ENCODE peak calls at places on chromosome 2, in nine cellular contexts. J is stimulated activated CD4-positive, alpha-beta T cell treated with anti-CD3 and anti-CD28 coated beads, TNF-alpha, amount 100 ng/mL, for 4 hours; L is mesendoderm; Y is iPS-NIHi11; X is activated T-cell treated with anti-CD3 and anti-CD28 coated beads for 1 hour; H is RCC 7860; P is stimulated activated naive CD4-positive, alpha-beta T cell; G is NCI-H748 treated with DMSO at 0.1 percent for 48 hours; F is EL. M is an unnamed sample.

GRCh38 chr2:191593622-191594416 is 84.1 kb upstream of the NABP1 start:
- DNase-seq in L (no peak), Y (no peak), G (no peak), X (no peak), H (peak), P (no peak), F (peak), J (no peak), M (no peak)

GRCh38 chr2:101679037-101679726 is 18.3 kb upstream of the MAP4K4 start:
- DNase-seq in Y (no peak), P (no peak), L (no peak), X (no peak), H (peak), G (no peak), F (peak), J (no peak), M (no peak)

GRCh38 chr2:178279142-178279541 is 84.8 kb downstream of the OSBPL6 start:
- DNase-seq in X (no peak), P (no peak), H (peak), G (no peak), Y (no peak), J (no peak), F (peak), L (peak), M (no peak)

GRCh38 chr2:238225121-238225520 is 14.7 kb downstream of the HES6 start:
- DNase-seq in G (no peak), L (no peak), J (no peak), F (no peak), P (no peak), H (no peak), Y (no peak), X (no peak), M (no peak)

GRCh38 chr2:172087780-172088244 is 2.5 kb downstream of the DLX1 start:
- DNase-seq in F (no peak), P (no peak), J (no peak), G (no peak), L (peak), Y (no peak), X (no peak), H (no peak), M (no peak)

GRCh38 chr2:1268034-1268433 is 145.2 kb upstream of the TPO start:
- DNase-seq in J (no peak), P (no peak), F (no peak), X (no peak), G (no peak), Y (no peak), H (no peak), L (no peak), M (no peak)

GRCh38 chr2:227472265-227473018 is 486 bp downstream of the AGFG1 start:
- DNase-seq in J (no peak), L (no peak), G (no peak), X (peak), F (peak), P (peak), H (no peak), Y (peak), M (peak)

GRCh38 chr2:51717318-51717717 is 685.4 kb upstream of the NRXN1 start:
- DNase-seq in G (no peak), H (no peak), L (no peak), P (no peak), X (no peak), F (peak), Y (no peak), J (no peak), M (no peak)

GRCh38 chr2:234111523-234111922 is 61.0 kb downstream of the SPP2 start:
- DNase-seq in G (no peak), F (peak), J (no peak), P (no peak), H (peak), X (no peak), Y (no peak), L (no peak), M (no peak)

GRCh38 chr2:68225119-68225632 is 27.2 kb downstream of the PPP3R1 start:
- DNase-seq in X (no peak), F (peak), G (no peak), P (no peak), H (peak), J (no peak), L (peak), Y (peak), M (peak)

GRCh38 chr2:157620956-157621355 is 7.7 kb downstream of the ACVR1C start:
- DNase-seq in X (no peak), J (no peak), L (no peak), H (no peak), P (no peak), F (peak), Y (no peak), G (no peak), M (no peak)

M was measured in T-helper 9 cell.